ENCODE peak calls at places on chromosomes 4 and X, in nine cellular contexts. M, T, D, A, G, E, V, X and Y are unnamed samples.
A peak's percentile ranks its signal among the peaks of the same experiment; 100 is the strongest.

GRCh38 chr4:7426525-7427171 is 8.1 kb downstream of the PSAPL1 start:
- DNase-seq in M (peak; percentile 29), T (no peak), D (no peak), A (no peak), G (peak; percentile 4), E (no peak), V (peak; percentile 11), X (no peak), Y (no peak)

GRCh38 chr4:82429728-82430192 is 502 bp downstream of the HNRNPDL start:
- DNase-seq in M (peak; percentile 59), T (no peak), D (peak; percentile 68), A (no peak), G (no peak), E (no peak), V (no peak), X (no peak), Y (no peak)

GRCh38 chr4:84870398-84871163 is 95.9 kb downstream of the WDFY3 start:
- DNase-seq in M (peak; percentile 44), T (peak; percentile 54), D (no peak), A (no peak), G (no peak), E (no peak), V (no peak), X (peak; percentile 74), Y (no peak)

GRCh38 chrX:130726661-130727060 is 176.3 kb downstream of the ENOX2 start:
- DNase-seq in M (no peak), T (no peak), D (no peak), A (no peak), G (no peak), E (no peak), V (no peak), X (peak; percentile 57), Y (no peak)

GRCh38 chr4:114161809-114162208 is 182.4 kb upstream of the ARSJ start:
- DNase-seq in M (no peak), T (no peak), D (no peak), A (no peak), G (no peak), E (no peak), V (no peak), X (no peak), Y (no peak)

GRCh38 chr4:187799735-187800134 is 195.8 kb upstream of the ZFP42 start:
- DNase-seq in M (no peak), T (no peak), D (no peak), A (no peak), G (no peak), E (no peak), V (no peak), X (no peak), Y (no peak)

GRCh38 chr4:183657564-183657963 is 1.4 kb downstream of the RWDD4 start:
- DNase-seq in M (no peak), T (no peak), D (no peak), A (no peak), G (no peak), E (no peak), V (no peak), X (peak; percentile 9), Y (no peak)

GRCh38 chrX:323721-324628 is 5.4 kb upstream of the GTPBP6 start:
- DNase-seq in M (peak; percentile 81), T (peak; percentile 70), D (no peak), A (peak; percentile 79), G (no peak), E (peak; percentile 41), V (no peak), X (peak; percentile 69), Y (no peak)

GRCh38 chr4:157221895-157222763 is 1.6 kb downstream of the GRIA2 start:
- DNase-seq in M (no peak), T (no peak), D (no peak), A (peak; percentile 46), G (no peak), E (no peak), V (peak; percentile 41), X (peak; percentile 16), Y (peak; percentile 47)

GRCh38 chrX:17814059-17814458 is 47.0 kb downstream of the RAI2 start:
- DNase-seq in M (no peak), T (no peak), D (no peak), A (no peak), G (no peak), E (no peak), V (no peak), X (no peak), Y (no peak)

GRCh38 chr4:74464291-74464690 is 19.4 kb downstream of the AREG start:
- DNase-seq in M (no peak), T (no peak), D (no peak), A (no peak), G (no peak), E (no peak), V (no peak), X (no peak), Y (no peak)

GRCh38 chr4:124253080-124253479 is 459.5 kb downstream of the ANKRD50 start:
- DNase-seq in M (no peak), T (no peak), D (no peak), A (no peak), G (no peak), E (no peak), V (no peak), X (no peak), Y (no peak)

GRCh38 chrX:1239681-1240142 is 27.3 kb upstream of the CRLF2 start:
- DNase-seq in M (no peak), T (no peak), D (peak; percentile 42), A (peak; percentile 21), G (no peak), E (peak; percentile 43), V (peak; percentile 16), X (no peak), Y (no peak)

GRCh38 chr4:126071346-126072333 is 756.9 kb downstream of the FAT4 start:
- DNase-seq in M (no peak), T (peak; percentile 91), D (no peak), A (peak; percentile 62), G (no peak), E (no peak), V (no peak), X (peak; percentile 91), Y (no peak)

GRCh38 chrX:22399793-22400192 is 127.1 kb downstream of the CBLL2 start:
- DNase-seq in M (no peak), T (no peak), D (no peak), A (no peak), G (no peak), E (no peak), V (no peak), X (peak; percentile 37), Y (no peak)

GRCh38 chr4:128573781-128574508 is 235.6 kb upstream of the JADE1 start:
- DNase-seq in M (peak; percentile 59), T (peak; percentile 41), D (no peak), A (no peak), G (no peak), E (no peak), V (no peak), X (peak; percentile 87), Y (no peak)

GRCh38 chrX:138853936-138854335 is 142.4 kb upstream of the FGF13 start:
- DNase-seq in M (no peak), T (peak; percentile 64), D (no peak), A (no peak), G (no peak), E (no peak), V (no peak), X (no peak), Y (no peak)

GRCh38 chr4:137310593-137311490 is 221.5 kb downstream of the PCDH18 start:
- DNase-seq in M (no peak), T (peak; percentile 81), D (no peak), A (no peak), G (no peak), E (no peak), V (no peak), X (peak; percentile 94), Y (no peak)

GRCh38 chr4:155597933-155598451 is 68.7 kb upstream of the GUCY1A1 start:
- DNase-seq in M (no peak), T (no peak), D (no peak), A (no peak), G (no peak), E (no peak), V (no peak), X (peak; percentile 18), Y (no peak)

GRCh38 chr4:143531773-143532491 is 18.4 kb downstream of the SMARCA5 start:
- DNase-seq in M (no peak), T (peak; percentile 3), D (no peak), A (no peak), G (no peak), E (no peak), V (no peak), X (peak; percentile 20), Y (no peak)

GRCh38 chr4:77095101-77095826 is 19.5 kb upstream of the CCNI start:
- DNase-seq in M (peak; percentile 69), T (no peak), D (peak; percentile 82), A (peak; percentile 88), G (peak; percentile 20), E (peak; percentile 64), V (peak; percentile 66), X (peak; percentile 63), Y (peak; percentile 70)
- TF ChIP-seq CTCF in M (peak; percentile 80), T (peak; percentile 92), D (peak; percentile 86), A (peak; percentile 72), G (peak; percentile 37), E (peak; percentile 85), V (peak; percentile 78), X (peak; percentile 94), Y (peak; percentile 91)

DNA sequence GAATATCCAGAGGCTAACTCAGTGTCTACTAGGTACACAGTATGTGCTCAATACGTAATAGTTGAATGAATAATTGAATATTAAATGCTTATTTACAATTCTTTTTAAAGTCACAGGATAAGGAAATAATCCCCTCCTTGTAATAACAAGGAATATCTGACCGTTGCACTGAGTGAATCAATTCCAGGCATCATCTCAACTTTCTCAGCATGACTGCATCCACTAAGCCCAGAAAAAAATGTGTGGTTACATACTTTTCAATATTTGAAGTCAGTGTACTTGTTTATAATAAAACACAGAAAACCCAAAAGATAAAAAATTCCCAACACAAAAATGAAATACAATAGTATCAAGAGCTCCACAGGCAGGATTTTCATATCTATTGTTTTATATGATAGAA is 105.4 kb downstream of the TMEM144 start:
- DNase-seq in M (no peak), T (peak; percentile 90), D (no peak), A (no peak), G (no peak), E (no peak), V (no peak), X (peak; percentile 92), Y (no peak)
- TF ChIP-seq CTCF in M (no peak), T (no peak), D (no peak), A (no peak), G (no peak), E (no peak), V (no peak), X (no peak), Y (no peak)

GRCh38 chr4:61805237-61805636 is 605.1 kb downstream of the ADGRL3 start:
- DNase-seq in M (no peak), T (peak; percentile 15), D (no peak), A (no peak), G (no peak), E (no peak), V (no peak), X (peak; percentile 13), Y (no peak)
- TF ChIP-seq CTCF in M (no peak), T (no peak), D (no peak), A (no peak), G (no peak), E (no peak), V (no peak), X (no peak), Y (no peak)

DNA sequence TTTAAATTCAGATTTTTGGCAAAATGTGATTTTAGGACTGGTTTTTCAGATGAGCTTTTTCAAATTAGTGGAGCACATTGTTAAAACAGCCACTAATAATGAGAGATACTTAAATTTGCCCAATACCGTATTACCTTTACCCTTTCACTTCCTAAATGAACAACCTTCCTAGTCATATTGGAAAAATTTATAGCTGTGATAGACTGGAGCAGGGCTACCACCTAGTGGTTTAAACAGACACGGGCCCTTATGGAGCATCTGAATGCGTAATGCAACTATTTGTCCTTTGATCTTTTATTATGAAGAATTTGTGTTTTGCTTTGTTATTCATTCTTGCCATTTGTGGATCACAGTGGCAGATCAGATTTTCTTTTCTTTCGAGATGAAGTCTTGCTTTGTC is 72.7 kb downstream of the KDM6A start:
- DNase-seq in M (no peak), T (no peak), D (no peak), A (no peak), G (no peak), E (no peak), V (no peak), X (no peak), Y (no peak)
- TF ChIP-seq CTCF in M (no peak), T (no peak), D (peak; percentile 22), A (no peak), G (no peak), E (no peak), V (no peak), X (peak; percentile 1), Y (no peak)